ENCODE peak calls at places on chromosomes 16 and 17, in eight cellular contexts. X is pancreas; I is iris pigment epithelial cell; M is progenitor cell of endocrine pancreas; K is NCI-H1417; H is stimulated activated CD4-positive, alpha-beta T cell treated with anti-CD3 and anti-CD28 coated beads, Interleukin-1b, Interleukin-23, amount 100 ng/mL, for 1 hour; B is activated gamma-delta T cell treated with Interleukin-2 at 50 U/mL for 16 hours; C is neural progenitor cell. A is an unnamed sample.

GRCh38 chr16:69942099-69942491 is 9.0 kb upstream of the CLEC18A start:
- DNase-seq in X (no peak), I (no peak), M (no peak), K (no peak), H (no peak), B (no peak), C (no peak), A (no peak)

GRCh38 chr16:30901201-30902069 is 5.0 kb downstream of the CTF1 start:
- DNase-seq in X (no peak), I (no peak), M (no peak), K (no peak), H (no peak), B (no peak), C (no peak), A (no peak)

GRCh38 chr16:66473654-66474519 is 46.8 kb downstream of the BEAN1 start:
- DNase-seq in X (no peak), I (no peak), M (no peak), K (peak), H (no peak), B (no peak), C (no peak), A (no peak)

GRCh38 chr16:2003827-2004641 is 5.6 kb downstream of the ZNF598 start:
- DNase-seq in X (peak), I (peak), M (peak), K (peak), H (peak), B (peak), C (peak), A (peak)

GRCh38 chr17:74212262-74212912 is 984 bp upstream of the TTYH2 start:
- DNase-seq in X (no peak), I (peak), M (no peak), K (no peak), H (no peak), B (no peak), C (peak), A (no peak)

GRCh38 chr16:58127033-58127556 is 2.1 kb downstream of the CFAP20 start:
- DNase-seq in X (no peak), I (peak), M (no peak), K (peak), H (no peak), B (no peak), C (peak), A (no peak)

GRCh38 chr17:80261159-80261894 is 675 bp downstream of the RNF213 start:
- DNase-seq in X (peak), I (peak), M (peak), K (peak), H (peak), B (peak), C (peak), A (no peak)

GRCh38 chr16:26457896-26458295 is 608.8 kb upstream of the C16orf82 start:
- DNase-seq in X (no peak), I (no peak), M (no peak), K (no peak), H (no peak), B (no peak), C (no peak), A (no peak)

GRCh38 chr17:75516619-75517276 is 420 bp downstream of the TSEN54 start:
- DNase-seq in X (no peak), I (no peak), M (peak), K (peak), H (no peak), B (peak), C (peak), A (no peak)

GRCh38 chr17:45339646-45340605 is 23.1 kb upstream of the MAP3K14 start:
- DNase-seq in X (no peak), I (no peak), M (no peak), K (no peak), H (no peak), B (no peak), C (no peak), A (no peak)

GRCh38 chr17:40303009-40303657 is 5.8 kb upstream of the RARA start:
- DNase-seq in X (no peak), I (peak), M (no peak), K (peak), H (no peak), B (peak), C (peak), A (no peak)

GRCh38 chr16:79887541-79888540 is 287.3 kb upstream of the MAF start:
- DNase-seq in X (no peak), I (no peak), M (no peak), K (no peak), H (no peak), B (no peak), C (no peak), A (no peak)

GRCh38 chr17:38868095-38868967 is 1.5 kb upstream of the LASP1 start:
- DNase-seq in X (no peak), I (peak), M (no peak), K (no peak), H (no peak), B (no peak), C (peak), A (no peak)

GRCh38 chr16:25095636-25096035 is 15.9 kb upstream of the LCMT1 start:
- DNase-seq in X (no peak), I (no peak), M (no peak), K (no peak), H (no peak), B (no peak), C (no peak), A (no peak)